ENCODE peak calls at places on chromosomes 12 and 14, in five cellular contexts. I, Y, H, E and M are unnamed samples. For H3K36me3, the result is how much of the 10 kb centered on the place peaks cover.

GRCh38 chr12:41151789-41152188 is 36.3 kb upstream of the PDZRN4 start:
- DNase-seq in I (no peak), Y (no peak), H (no peak), E (no peak), M (no peak)

GRCh38 chr12:124233846-124234620 is 60.9 kb upstream of the RFLNA start:
- DNase-seq in I (no peak), Y (no peak), H (no peak), E (no peak), M (no peak)

GRCh38 chr14:92844220-92844619 is 50.1 kb downstream of the GOLGA5 start:
- DNase-seq in I (peak), Y (no peak), H (no peak), E (no peak), M (no peak)

GRCh38 chr12:71162832-71163711 is 5.3 kb upstream of the TSPAN8 start:
- DNase-seq in I (no peak), Y (peak), H (no peak), E (no peak), M (no peak)

GRCh38 chr14:103022669-103023044 is 34.7 kb downstream of the CDC42BPB start:
- DNase-seq in I (no peak), Y (no peak), H (no peak), E (no peak), M (no peak)

GRCh38 chr14:63388766-63389431 is 70.2 kb upstream of the GPHB5 start:
- DNase-seq in I (peak), Y (peak), H (peak), E (peak), M (peak)

GRCh38 chr12:45827974-45828373 is 98.5 kb downstream of the ARID2 start:
- DNase-seq in I (no peak), Y (no peak), H (no peak), E (no peak), M (no peak)

GRCh38 chr12:87847147-87847546 is 182.1 kb downstream of the C12orf50 start:
- DNase-seq in I (no peak), Y (no peak), H (no peak), E (no peak), M (peak)

GRCh38 chr12:53476769-53477209 is 22.5 kb downstream of the MAP3K12 start:
- DNase-seq in I (no peak), Y (no peak), H (peak), E (no peak), M (peak)

GRCh38 chr14:35695072-35695471 is 114.0 kb downstream of the RALGAPA1 start:
- DNase-seq in I (no peak), Y (no peak), H (no peak), E (no peak), M (no peak)

GRCh38 chr12:127293507-127294310 is 973.3 kb upstream of the TMEM132C start:
- DNase-seq in I (no peak), Y (no peak), H (peak), E (peak), M (peak)

GRCh38 chr12:114407034-114407420 is 1.1 kb upstream of the TBX5 start:
- DNase-seq in I (no peak), Y (no peak), H (no peak), E (no peak), M (no peak)

GRCh38 chr12:9381619-9382018 is 173.4 kb upstream of the PZP start:
- DNase-seq in I (no peak), Y (peak), H (no peak), E (no peak), M (no peak)

GRCh38 chr12:1380171-1380974 is 214.0 kb downstream of the FBXL14 start:
- DNase-seq in I (no peak), Y (no peak), H (no peak), E (no peak), M (no peak)

GRCh38 chr12:1384910-1385309 is 209.5 kb downstream of the FBXL14 start:
- DNase-seq in I (no peak), Y (no peak), H (no peak), E (no peak), M (no peak)
- TF ChIP-seq CREB1 in I (no peak), Y (no peak), H (no peak), E (no peak), M (no peak)

DNA sequence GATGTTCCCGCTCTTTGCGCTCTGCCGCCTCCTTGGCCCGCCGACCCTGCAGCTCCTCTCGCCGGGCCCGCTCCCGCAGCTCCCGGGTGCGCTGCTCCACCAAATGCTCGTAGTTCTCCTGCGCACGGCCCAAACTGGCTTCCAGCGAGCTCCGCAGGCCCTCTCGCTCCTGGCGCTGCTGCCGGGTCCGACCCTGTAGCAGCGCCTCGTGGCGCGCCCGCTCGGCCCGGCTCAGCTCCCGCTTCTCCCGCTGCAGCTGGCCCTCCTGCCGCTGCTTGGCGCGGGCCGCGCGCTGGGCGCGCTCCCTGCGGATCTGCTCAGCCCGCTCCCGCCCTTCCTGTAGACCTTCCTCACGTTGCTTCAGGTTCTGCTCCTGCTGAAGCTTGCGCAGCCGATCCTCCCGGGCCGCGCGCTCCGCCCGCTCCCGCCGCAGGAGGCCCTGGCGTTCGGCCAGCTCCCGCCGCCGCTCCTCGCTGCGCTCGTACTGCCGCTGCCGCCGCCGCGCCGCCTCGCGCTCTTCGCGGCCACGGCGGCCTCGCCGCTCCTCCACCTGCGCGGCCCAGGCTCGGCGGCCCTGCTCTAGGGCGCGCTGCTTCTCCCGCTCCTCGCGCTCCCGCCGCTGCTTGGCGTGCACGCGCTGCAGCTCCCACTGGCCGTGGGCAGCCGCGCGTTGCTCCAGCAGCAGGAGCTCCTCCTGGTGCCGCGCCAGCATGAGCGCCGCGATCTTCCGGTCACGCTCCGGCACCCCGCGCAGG is 2.6 kb downstream of the CCDC177 start:
- DNase-seq in I (no peak), Y (peak), H (peak), E (no peak), M (peak)
- TF ChIP-seq CTCF in I (no peak), Y (no peak), H (no peak), E (no peak), M (no peak)

GRCh38 chr12:98788396-98788795 is 143.3 kb downstream of the APAF1 start:
- DNase-seq in I (no peak), Y (no peak), H (no peak), E (no peak), M (no peak)
- H3K36me3 ChIP-seq in I (under half), Y (under half), H (under half), E (under half), M (under half)

DNA sequence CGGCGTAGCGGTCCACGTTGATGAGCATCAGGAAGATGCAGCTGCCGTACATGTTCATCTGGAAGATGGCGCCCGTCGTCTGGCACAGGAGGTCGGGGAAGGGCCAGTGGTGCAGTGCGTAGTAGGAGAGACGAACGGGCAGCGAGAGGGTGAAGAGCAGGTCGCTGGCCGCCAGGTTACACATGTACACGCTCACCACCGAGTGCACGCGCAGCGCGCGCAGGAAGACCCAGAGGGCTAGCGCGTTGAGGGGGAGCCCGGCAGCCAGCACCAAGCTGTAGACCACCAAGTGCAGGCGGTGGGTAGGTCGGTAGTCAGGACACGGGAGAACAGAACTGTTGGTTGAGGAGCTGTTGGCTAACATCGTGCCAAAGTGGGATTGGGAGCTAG is 13.7 kb upstream of the CHD4 start:
- DNase-seq in I (no peak), Y (no peak), H (no peak), E (no peak), M (no peak)
- TF ChIP-seq CREB1 in I (no peak), Y (no peak), H (no peak), E (no peak), M (no peak)

DNA sequence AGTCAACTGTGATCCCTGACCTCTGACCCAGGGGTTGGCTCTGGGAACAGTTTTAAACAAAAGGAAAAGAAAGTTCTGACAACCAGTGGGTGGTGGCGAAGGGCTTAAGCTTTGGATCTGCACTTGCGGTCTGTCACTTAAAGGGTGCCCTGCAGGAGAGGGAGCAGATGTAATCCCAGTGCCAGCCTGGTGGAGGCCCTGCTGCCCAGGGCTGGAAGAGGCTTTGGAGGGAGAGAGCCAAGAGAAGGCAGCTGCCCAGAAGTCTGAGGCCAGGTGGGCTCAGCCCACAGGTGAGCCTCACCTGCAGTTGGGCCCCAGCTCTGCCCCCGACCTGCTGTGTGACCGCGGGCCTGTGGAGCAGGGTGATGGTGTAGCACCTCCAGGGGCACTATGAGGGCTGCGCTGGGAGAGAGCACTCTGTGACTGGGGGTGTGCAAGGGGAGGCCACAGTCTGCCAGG is 19.1 kb downstream of the SH2B3 start:
- DNase-seq in I (no peak), Y (no peak), H (no peak), E (no peak), M (peak)
- TF ChIP-seq CTCF in I (peak), Y (no peak), H (no peak), E (peak), M (peak)